ENCODE peak calls at places on chromosomes 6 and 20, in four cellular contexts. A is GM12878, Q is K562, U is HepG2. C is an unnamed sample.

GRCh38 chr20:45052698-45053440 is 48.1 kb downstream of the KCNS1 start:
- DNase-seq in Q (no peak), U (no peak), A (peak), C (no peak)

GRCh38 chr6:141587482-141588266 is 545.1 kb upstream of the GJE1 start:
- DNase-seq in Q (no peak), U (no peak), A (no peak), C (no peak)

GRCh38 chr6:126753616-126754015 is 364.9 kb upstream of the RSPO3 start:
- DNase-seq in U (no peak), Q (no peak), A (no peak), C (no peak)

GRCh38 chr6:108166664-108167448 is 1.0 kb downstream of the NR2E1 start:
- DNase-seq in U (no peak), Q (no peak), A (no peak), C (peak)

GRCh38 chr6:100808638-100809275 is 72.4 kb downstream of the ASCC3 start:
- DNase-seq in U (no peak), Q (no peak), A (no peak), C (no peak)

GRCh38 chr6:70973591-70973990 is 16.7 kb upstream of the B3GAT2 start:
- DNase-seq in A (no peak), U (no peak), Q (no peak), C (no peak)

GRCh38 chr6:96990462-96990861 is 65.9 kb downstream of the KLHL32 start:
- DNase-seq in Q (no peak), U (no peak), A (no peak), C (no peak)

GRCh38 chr6:14736231-14736953 is 509.5 kb upstream of the JARID2 start:
- DNase-seq in A (no peak), U (no peak), Q (no peak), C (no peak)

GRCh38 chr6:63267046-63267445 is 52.7 kb downstream of the LGSN start:
- DNase-seq in U (no peak), A (no peak), Q (no peak), C (no peak)

GRCh38 chr6:149037026-149037734 is 280.3 kb upstream of the TAB2 start:
- DNase-seq in A (no peak), U (no peak), Q (no peak), C (peak)

GRCh38 chr6:150639823-150640331 is 40.2 kb downstream of the PLEKHG1 start:
- DNase-seq in U (no peak), A (no peak), Q (no peak), C (no peak)
- TF ChIP-seq REST in U (no peak), A (peak), Q (no peak), C (no peak)

GRCh38 chr20:62634330-62634967 is 7.9 kb upstream of the SLCO4A1 start:
- DNase-seq in A (no peak), U (no peak), Q (no peak), C (no peak)

GRCh38 chr20:62636446-62636845 is 5.9 kb upstream of the SLCO4A1 start:
- DNase-seq in A (no peak), Q (no peak), U (no peak), C (no peak)

GRCh38 chr20:62635852-62636251 is 6.5 kb upstream of the SLCO4A1 start:
- DNase-seq in U (no peak), Q (no peak), A (no peak), C (peak)

GRCh38 chr20:62633571-62634329 is 8.6 kb upstream of the SLCO4A1 start:
- DNase-seq in U (no peak), Q (no peak), A (no peak), C (no peak)

DNA sequence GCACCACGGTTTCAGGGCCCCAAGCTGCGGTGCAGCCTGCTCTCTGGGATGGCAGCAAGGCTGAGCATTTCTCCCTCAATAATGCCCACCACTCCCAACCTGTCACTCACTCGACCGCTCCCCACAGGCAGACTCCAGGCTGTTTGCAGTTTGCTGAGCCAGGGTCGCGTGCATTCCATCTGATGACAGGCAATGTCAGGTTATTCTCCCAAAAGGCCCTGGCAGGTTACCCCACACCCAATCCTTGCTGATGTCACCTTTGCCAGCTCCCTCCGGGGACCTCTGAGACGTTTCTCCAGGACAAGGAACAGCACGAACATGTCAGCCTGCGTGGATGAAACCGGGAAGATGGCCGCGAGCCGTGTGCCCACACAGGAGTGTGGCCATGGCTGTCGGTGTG is 7.1 kb upstream of the SLCO4A1 start:
- DNase-seq in U (no peak), A (no peak), Q (no peak), C (no peak)
- TF ChIP-seq CREB1 in U (no peak), A (no peak), Q (no peak), C (no peak)

GRCh38 chr20:48523191-48523757 is 304.5 kb downstream of the PREX1 start:
- DNase-seq in A (no peak), Q (peak), U (peak), C (peak)
- TF ChIP-seq REST in A (peak), Q (peak), U (peak), C (peak)

DNA sequence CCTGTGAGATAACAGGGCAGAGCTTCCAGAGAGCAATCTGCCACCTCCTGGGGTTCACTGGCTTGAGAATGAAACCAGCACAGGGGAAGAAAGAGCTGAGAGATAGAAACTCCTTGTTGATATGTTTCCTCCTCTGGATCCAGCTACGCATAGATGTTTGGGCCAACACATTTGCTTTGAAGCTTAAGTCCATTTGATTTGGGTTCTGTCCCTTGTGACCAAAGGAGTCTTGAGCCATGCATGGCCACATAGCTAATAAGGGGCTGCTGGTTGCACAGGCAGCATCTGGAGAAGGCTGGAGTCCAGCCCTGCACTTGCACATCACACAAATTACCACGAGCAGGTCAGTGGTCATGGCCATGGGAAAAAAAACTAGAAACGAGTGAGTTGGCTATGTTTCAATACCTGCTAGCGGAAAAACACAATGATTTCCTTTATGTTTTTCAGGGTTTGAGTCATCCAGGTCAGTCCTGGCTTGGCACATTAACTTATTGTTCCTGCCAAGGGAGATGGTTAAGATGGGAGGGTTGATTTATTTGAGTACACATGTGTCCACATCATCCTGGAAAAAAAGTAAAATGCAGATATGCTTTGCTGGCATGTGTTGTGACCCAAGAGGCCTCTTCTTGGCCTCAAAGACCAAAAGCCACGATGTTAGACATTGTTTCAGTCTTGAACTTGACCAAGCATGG is 5.7 kb upstream of the STX16 start:
- DNase-seq in A (no peak), U (peak), Q (no peak), C (no peak)
- TF ChIP-seq CREB1 in A (no peak), U (no peak), Q (no peak), C (no peak)

GRCh38 chr6:81834141-81834621 is 81.7 kb upstream of the TENT5A start:
- DNase-seq in Q (no peak), A (no peak), U (no peak), C (no peak)

GRCh38 chr6:81831274-81831673 is 78.8 kb upstream of the TENT5A start:
- DNase-seq in U (peak), Q (no peak), A (no peak), C (no peak)

GRCh38 chr6:81826785-81827184 is 74.3 kb upstream of the TENT5A start:
- DNase-seq in U (no peak), Q (no peak), A (no peak), C (no peak)

GRCh38 chr6:81838031-81838430 is 85.5 kb upstream of the TENT5A start:
- DNase-seq in Q (no peak), U (peak), A (no peak), C (no peak)

DNA sequence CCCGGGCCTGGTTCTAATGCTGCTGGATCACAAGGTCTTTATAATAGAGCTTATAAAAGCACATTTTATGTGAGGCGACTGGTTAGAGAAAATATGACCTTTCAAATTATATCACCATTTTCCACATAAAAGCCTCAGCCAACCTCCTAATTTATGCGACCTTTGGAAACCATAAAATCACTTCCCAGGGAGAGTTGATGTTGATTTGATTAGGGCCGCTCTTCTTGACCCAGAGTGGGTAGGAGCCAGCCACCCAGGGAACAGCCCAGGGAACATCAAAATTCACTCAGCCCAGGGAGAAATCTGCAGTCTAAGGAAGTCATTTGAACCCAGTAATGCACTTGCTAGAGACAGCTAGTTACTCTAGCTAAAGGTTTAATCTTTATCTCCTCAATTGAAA is 79.8 kb upstream of the TENT5A start:
- DNase-seq in U (no peak), A (no peak), Q (no peak), C (no peak)
- TF ChIP-seq REST in U (no peak), A (no peak), Q (no peak), C (no peak)

DNA sequence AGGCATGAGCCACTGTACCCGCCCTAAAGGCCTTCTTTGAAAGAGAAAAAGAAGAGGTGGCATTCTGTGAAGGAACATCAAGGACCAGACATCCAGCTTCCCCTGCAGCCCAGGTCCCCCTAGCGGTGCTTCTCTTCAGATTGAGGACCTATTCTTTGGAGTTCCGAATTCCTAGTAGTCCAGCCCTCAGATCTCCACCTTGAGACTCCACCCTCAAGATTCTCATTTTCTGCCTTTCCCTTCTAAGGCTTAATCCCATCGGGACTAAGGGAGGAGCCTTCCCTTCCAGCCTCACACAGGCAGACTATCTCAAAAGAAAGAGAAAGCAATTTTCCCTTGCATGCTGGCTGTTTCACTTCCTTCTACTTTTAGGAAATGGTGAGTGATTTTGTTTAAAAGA is 32.5 kb downstream of the MUC22 start:
- DNase-seq in Q (peak), A (no peak), U (peak), C (peak)
- TF ChIP-seq CREB1 in Q (no peak), A (no peak), U (no peak), C (no peak)

GRCh38 chr6:43170452-43171283 is at the start of gene SRF:
- DNase-seq in U (peak), A (peak), Q (peak), C (peak)
- TF ChIP-seq REST in U (peak), A (no peak), Q (no peak), C (no peak)